ENCODE peak calls at places on chromosomes 7 and 10, in five cellular contexts. One of them, this sample, is unnamed.

GRCh38 chr7:127652333-127653248 is 597 bp downstream of the SND1 start:
- DNase-seq in upper lobe of left lung: no peak
- DNase-seq in tibial nerve: no peak
- DNase-seq in sigmoid colon: no peak
- DNase-seq in A549: peak
- DNase-seq in this sample: no peak

GRCh38 chr10:126468876-126469643 is 80.8 kb upstream of the ADAM12 start:
- DNase-seq in upper lobe of left lung: no peak
- DNase-seq in tibial nerve: no peak
- DNase-seq in sigmoid colon: no peak
- DNase-seq in A549: no peak
- DNase-seq in this sample: no peak

GRCh38 chr7:131843862-131844261 is 287.4 kb upstream of the PODXL start:
- DNase-seq in upper lobe of left lung: no peak
- DNase-seq in tibial nerve: no peak
- DNase-seq in sigmoid colon: peak
- DNase-seq in A549: peak
- DNase-seq in this sample: no peak

GRCh38 chr10:70125918-70126590 is 6.6 kb downstream of the AIFM2 start:
- DNase-seq in upper lobe of left lung: no peak
- DNase-seq in tibial nerve: no peak
- DNase-seq in sigmoid colon: no peak
- DNase-seq in A549: no peak
- DNase-seq in this sample: no peak

GRCh38 chr10:26486304-26486703 is 48.2 kb downstream of the APBB1IP start:
- DNase-seq in upper lobe of left lung: no peak
- DNase-seq in tibial nerve: no peak
- DNase-seq in sigmoid colon: no peak
- DNase-seq in A549: peak
- DNase-seq in this sample: no peak

GRCh38 chr7:30225863-30226361 is 58.5 kb upstream of the ZNRF2 start:
- DNase-seq in upper lobe of left lung: peak
- DNase-seq in tibial nerve: no peak
- DNase-seq in sigmoid colon: peak
- DNase-seq in A549: no peak
- DNase-seq in this sample: peak

GRCh38 chr10:102461187-102462054 is 10.1 kb upstream of the C10orf95 start:
- DNase-seq in upper lobe of left lung: peak
- DNase-seq in tibial nerve: peak
- DNase-seq in sigmoid colon: peak
- DNase-seq in A549: peak
- DNase-seq in this sample: peak

GRCh38 chr7:79290841-79291497 is 162.5 kb downstream of the MAGI2 start:
- DNase-seq in upper lobe of left lung: no peak
- DNase-seq in tibial nerve: no peak
- DNase-seq in sigmoid colon: no peak
- DNase-seq in A549: peak
- DNase-seq in this sample: no peak

GRCh38 chr10:122019414-122019975 is 30.5 kb downstream of the TACC2 start:
- DNase-seq in upper lobe of left lung: peak
- DNase-seq in tibial nerve: no peak
- DNase-seq in sigmoid colon: no peak
- DNase-seq in A549: peak
- DNase-seq in this sample: no peak

GRCh38 chr10:87590705-87591588 is 68.7 kb upstream of the PAPSS2 start:
- DNase-seq in upper lobe of left lung: no peak
- DNase-seq in tibial nerve: no peak
- DNase-seq in sigmoid colon: no peak
- DNase-seq in A549: peak
- DNase-seq in this sample: no peak

GRCh38 chr7:46969303-46970130 is 612.4 kb downstream of the TNS3 start:
- DNase-seq in upper lobe of left lung: no peak
- DNase-seq in tibial nerve: no peak
- DNase-seq in sigmoid colon: no peak
- DNase-seq in A549: no peak
- DNase-seq in this sample: no peak

GRCh38 chr10:98308602-98309365 is 40.8 kb upstream of the LOXL4 start:
- DNase-seq in upper lobe of left lung: no peak
- DNase-seq in tibial nerve: no peak
- DNase-seq in sigmoid colon: no peak
- DNase-seq in A549: no peak
- DNase-seq in this sample: no peak

GRCh38 chr10:44383749-44384600 is 922 bp downstream of the CXCL12 start:
- DNase-seq in upper lobe of left lung: no peak
- DNase-seq in tibial nerve: no peak
- DNase-seq in sigmoid colon: peak
- DNase-seq in A549: peak
- DNase-seq in this sample: peak

GRCh38 chr10:25112016-25112415 is 62.8 kb upstream of the GPR158 start:
- DNase-seq in upper lobe of left lung: no peak
- DNase-seq in tibial nerve: no peak
- DNase-seq in sigmoid colon: no peak
- DNase-seq in A549: no peak
- DNase-seq in this sample: no peak

GRCh38 chr10:32253300-32253699 is 93.7 kb downstream of the EPC1 start:
- DNase-seq in upper lobe of left lung: no peak
- DNase-seq in tibial nerve: no peak
- DNase-seq in sigmoid colon: no peak
- DNase-seq in A549: peak
- DNase-seq in this sample: no peak

GRCh38 chr10:5748394-5748803 is 63.8 kb downstream of the TASOR2 start:
- DNase-seq in upper lobe of left lung: no peak
- DNase-seq in tibial nerve: no peak
- DNase-seq in sigmoid colon: no peak
- DNase-seq in A549: no peak
- DNase-seq in this sample: no peak

GRCh38 chr10:46273506-46274477 is 13.0 kb upstream of the ANTXRL start:
- DNase-seq in upper lobe of left lung: peak
- DNase-seq in tibial nerve: no peak
- DNase-seq in sigmoid colon: no peak
- DNase-seq in A549: peak
- DNase-seq in this sample: no peak

GRCh38 chr7:94414481-94414880 is 19.8 kb downstream of the COL1A2 start:
- DNase-seq in upper lobe of left lung: no peak
- DNase-seq in tibial nerve: no peak
- DNase-seq in sigmoid colon: no peak
- DNase-seq in A549: no peak
- DNase-seq in this sample: no peak

GRCh38 chr7:170551-171363 is 21.6 kb upstream of the FAM20C start:
- DNase-seq in upper lobe of left lung: no peak
- DNase-seq in tibial nerve: no peak
- DNase-seq in sigmoid colon: peak
- DNase-seq in A549: no peak
- DNase-seq in this sample: no peak

GRCh38 chr7:147412782-147413186 is 1177.8 kb upstream of the C7orf33 start:
- DNase-seq in upper lobe of left lung: no peak
- DNase-seq in tibial nerve: no peak
- DNase-seq in sigmoid colon: no peak
- DNase-seq in A549: peak
- DNase-seq in this sample: no peak

GRCh38 chr10:50228672-50229071 is 22.6 kb downstream of the ASAH2 start:
- DNase-seq in upper lobe of left lung: no peak
- DNase-seq in tibial nerve: no peak
- DNase-seq in sigmoid colon: no peak
- DNase-seq in A549: no peak
- DNase-seq in this sample: no peak

GRCh38 chr10:17847586-17848296 is 38.6 kb downstream of the MRC1 start:
- DNase-seq in upper lobe of left lung: peak
- DNase-seq in tibial nerve: no peak
- DNase-seq in sigmoid colon: no peak
- DNase-seq in A549: no peak
- DNase-seq in this sample: no peak

GRCh38 chr10:34687434-34688205 is 127.5 kb downstream of the PARD3 start:
- DNase-seq in upper lobe of left lung: no peak
- DNase-seq in tibial nerve: no peak
- DNase-seq in sigmoid colon: no peak
- DNase-seq in A549: peak
- DNase-seq in this sample: no peak

GRCh38 chr10:49161411-49161997 is 26.7 kb downstream of the TMEM273 start:
- DNase-seq in upper lobe of left lung: no peak
- DNase-seq in tibial nerve: no peak
- DNase-seq in sigmoid colon: no peak
- DNase-seq in A549: peak
- DNase-seq in this sample: no peak

GRCh38 chr10:78413294-78414055 is 379.8 kb downstream of the RPS24 start:
- DNase-seq in upper lobe of left lung: no peak
- DNase-seq in tibial nerve: no peak
- DNase-seq in sigmoid colon: peak
- DNase-seq in A549: no peak
- DNase-seq in this sample: no peak

GRCh38 chr10:78414380-78414779 is 380.7 kb downstream of the RPS24 start:
- DNase-seq in upper lobe of left lung: no peak
- DNase-seq in tibial nerve: no peak
- DNase-seq in sigmoid colon: no peak
- DNase-seq in A549: no peak
- DNase-seq in this sample: no peak

GRCh38 chr10:78411716-78412115 is 378.1 kb downstream of the RPS24 start:
- DNase-seq in upper lobe of left lung: no peak
- DNase-seq in tibial nerve: no peak
- DNase-seq in sigmoid colon: peak
- DNase-seq in A549: no peak
- DNase-seq in this sample: no peak

GRCh38 chr10:78410046-78410965 is 376.6 kb downstream of the RPS24 start:
- DNase-seq in upper lobe of left lung: no peak
- DNase-seq in tibial nerve: no peak
- DNase-seq in sigmoid colon: peak
- DNase-seq in A549: no peak
- DNase-seq in this sample: no peak

DNA sequence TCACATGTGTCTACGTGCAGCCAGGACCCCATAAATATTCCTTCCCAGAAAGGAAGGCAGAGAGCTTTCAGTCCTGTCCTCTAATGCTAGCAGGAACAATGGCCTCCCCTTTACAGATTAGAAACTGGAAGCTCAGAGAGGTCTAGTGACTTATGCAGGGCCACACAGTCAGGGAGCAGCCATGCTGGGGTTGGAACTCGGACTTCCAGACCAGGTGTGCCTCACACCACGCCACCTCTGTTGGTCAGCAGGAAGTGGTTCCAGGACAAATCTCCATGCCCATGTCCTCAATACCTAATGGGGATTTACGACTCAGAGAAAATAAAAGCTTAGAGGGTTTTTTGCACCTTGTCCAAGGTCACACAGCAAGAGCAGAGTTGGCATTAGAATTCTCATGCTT is 378.9 kb downstream of the RPS24 start:
- DNase-seq in upper lobe of left lung: no peak
- DNase-seq in tibial nerve: no peak
- DNase-seq in sigmoid colon: peak
- DNase-seq in A549: no peak
- DNase-seq in this sample: no peak
- TF ChIP-seq EP300 in upper lobe of left lung: no peak
- TF ChIP-seq EP300 in tibial nerve: no peak
- TF ChIP-seq EP300 in sigmoid colon: no peak
- TF ChIP-seq EP300 in A549: no peak
- TF ChIP-seq EP300 in this sample: no peak

DNA sequence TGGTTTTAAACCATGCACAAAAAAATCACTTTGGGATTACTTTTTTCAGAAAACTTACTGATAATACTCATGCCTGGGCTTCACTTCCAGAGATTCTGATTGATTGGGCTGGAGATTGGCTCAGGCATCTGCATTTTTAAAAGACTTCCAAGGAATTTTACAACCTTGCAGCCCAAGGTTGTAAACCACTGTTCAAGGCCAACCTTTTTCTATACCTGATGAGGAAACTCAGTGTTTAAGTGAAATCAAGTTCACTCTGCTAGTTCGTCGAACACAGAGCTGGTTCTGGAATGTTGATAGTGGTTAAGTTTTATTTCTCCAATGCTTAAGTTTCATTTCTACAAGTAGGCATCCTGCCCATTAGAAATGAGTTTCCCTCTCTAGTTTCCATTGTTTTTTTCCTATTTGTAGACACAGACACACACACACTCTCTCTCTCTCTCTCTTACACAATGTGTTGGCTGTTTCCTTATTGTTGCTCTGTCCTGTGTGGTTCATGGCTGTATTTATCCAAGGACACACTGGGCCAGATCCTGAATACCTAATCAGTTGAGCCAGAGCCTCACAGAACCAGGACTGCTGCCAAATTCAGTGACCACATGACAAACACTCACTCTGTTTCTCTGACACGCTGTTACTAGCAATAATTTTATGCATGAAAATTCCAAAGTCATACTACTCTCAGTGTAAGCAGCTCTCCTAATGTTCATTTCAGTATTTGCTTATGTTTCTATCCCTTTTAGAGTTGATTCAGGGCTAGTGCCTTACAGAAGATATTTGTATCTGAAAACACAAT is 3.7 kb upstream of the IFIT1B start:
- DNase-seq in upper lobe of left lung: peak
- DNase-seq in tibial nerve: peak
- DNase-seq in sigmoid colon: peak
- DNase-seq in A549: peak
- DNase-seq in this sample: peak
- TF ChIP-seq EP300 in upper lobe of left lung: no peak
- TF ChIP-seq EP300 in tibial nerve: peak
- TF ChIP-seq EP300 in sigmoid colon: no peak
- TF ChIP-seq EP300 in A549: no peak
- TF ChIP-seq EP300 in this sample: no peak

DNA sequence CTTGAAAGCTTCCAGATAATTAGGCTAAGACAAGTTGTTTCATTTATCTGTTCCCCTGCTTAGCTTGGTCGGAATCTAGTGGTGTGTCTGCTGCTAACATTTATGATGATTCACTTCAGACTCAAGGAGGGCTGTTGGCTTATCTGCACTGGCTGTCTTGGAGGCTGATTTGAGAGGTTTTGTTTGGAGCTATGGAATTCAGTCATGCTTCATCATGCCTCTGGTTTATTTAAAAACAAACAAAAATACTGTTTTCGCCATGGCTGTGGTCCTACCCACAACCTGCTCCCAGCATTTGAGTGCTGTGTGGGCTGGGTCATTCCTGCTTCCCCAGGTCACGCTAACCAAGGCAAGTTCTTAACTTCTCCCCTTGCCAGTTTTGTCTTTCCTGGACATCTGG is 11.7 kb upstream of the ARPC1B start:
- DNase-seq in upper lobe of left lung: no peak
- DNase-seq in tibial nerve: no peak
- DNase-seq in sigmoid colon: no peak
- DNase-seq in A549: no peak
- DNase-seq in this sample: no peak
- TF ChIP-seq EP300 in upper lobe of left lung: no peak
- TF ChIP-seq EP300 in tibial nerve: no peak
- TF ChIP-seq EP300 in sigmoid colon: no peak
- TF ChIP-seq EP300 in A549: no peak
- TF ChIP-seq EP300 in this sample: no peak

GRCh38 chr7:25754751-25755150 is 397.2 kb upstream of the NFE2L3 start:
- DNase-seq in upper lobe of left lung: no peak
- DNase-seq in tibial nerve: no peak
- DNase-seq in sigmoid colon: no peak
- DNase-seq in A549: no peak
- DNase-seq in this sample: no peak

GRCh38 chr7:25753837-25754236 is 398.2 kb upstream of the NFE2L3 start:
- DNase-seq in upper lobe of left lung: no peak
- DNase-seq in tibial nerve: no peak
- DNase-seq in sigmoid colon: no peak
- DNase-seq in A549: no peak
- DNase-seq in this sample: no peak

GRCh38 chr7:25752169-25752568 is 399.8 kb upstream of the NFE2L3 start:
- DNase-seq in upper lobe of left lung: no peak
- DNase-seq in tibial nerve: no peak
- DNase-seq in sigmoid colon: no peak
- DNase-seq in A549: no peak
- DNase-seq in this sample: no peak

GRCh38 chr7:25752967-25753791 is 398.8 kb upstream of the NFE2L3 start:
- DNase-seq in upper lobe of left lung: no peak
- DNase-seq in tibial nerve: no peak
- DNase-seq in sigmoid colon: no peak
- DNase-seq in A549: no peak
- DNase-seq in this sample: no peak

GRCh38 chr7:25754333-25754732 is 397.7 kb upstream of the NFE2L3 start:
- DNase-seq in upper lobe of left lung: no peak
- DNase-seq in tibial nerve: no peak
- DNase-seq in sigmoid colon: peak
- DNase-seq in A549: no peak
- DNase-seq in this sample: no peak
- TF ChIP-seq EP300 in upper lobe of left lung: no peak
- TF ChIP-seq EP300 in tibial nerve: peak
- TF ChIP-seq EP300 in sigmoid colon: peak
- TF ChIP-seq EP300 in A549: no peak
- TF ChIP-seq EP300 in this sample: no peak

This sample was measured in ovary.